ENCODE peak calls at places on chromosomes 16 and 17, in four cellular contexts. I, R, F and O are unnamed samples.

GRCh38 chr17:29585080-29585751 is 4.2 kb downstream of the GIT1 start:
- DNase-seq in I (no peak), R (no peak), F (peak; percentile 44), O (no peak)

GRCh38 chr16:22326771-22327445 is 29.7 kb downstream of the POLR3E start:
- DNase-seq in I (no peak), R (no peak), F (no peak), O (no peak)

GRCh38 chr16:20074089-20074956 is 633 bp upstream of the GPR139 start:
- DNase-seq in I (no peak), R (no peak), F (no peak), O (no peak)

GRCh38 chr16:702341-702740 is 3.3 kb downstream of the FBXL16 start:
- DNase-seq in I (no peak), R (no peak), F (no peak), O (no peak)

GRCh38 chr17:74453665-74454196 is 12.7 kb upstream of the CD300A start:
- DNase-seq in I (peak; percentile 97), R (no peak), F (no peak), O (no peak)

GRCh38 chr16:4086153-4086552 is 30.1 kb downstream of the ADCY9 start:
- DNase-seq in I (no peak), R (no peak), F (no peak), O (no peak)

GRCh38 chr17:48646183-48647102 is 20.3 kb upstream of the HOXB9 start:
- DNase-seq in I (peak; percentile 74), R (no peak), F (no peak), O (no peak)

GRCh38 chr16:30995927-30996323 is 10.9 kb downstream of the HSD3B7 start:
- DNase-seq in I (no peak), R (no peak), F (no peak), O (no peak)

GRCh38 chr17:8041249-8041928 is 2.5 kb downstream of the ALOX15B start:
- DNase-seq in I (no peak), R (peak; percentile 84), F (peak; percentile 53), O (peak; percentile 40)

GRCh38 chr16:66437391-66437945 is 10.4 kb downstream of the BEAN1 start:
- DNase-seq in I (no peak), R (no peak), F (no peak), O (no peak)

GRCh38 chr17:59892849-59893616 is at the start of the genes RPS6KB1 and TUBD1:
- DNase-seq in I (peak; percentile 99), R (peak; percentile 98), F (peak; percentile 98), O (peak; percentile 98)

GRCh38 chr17:43367588-43368242 is 31.1 kb upstream of the ARL4D start:
- DNase-seq in I (peak; percentile 62), R (peak; percentile 99), F (peak; percentile 94), O (peak; percentile 82)

GRCh38 chr17:1785925-1786324 is 24.1 kb downstream of the SERPINF1 start:
- DNase-seq in I (no peak), R (no peak), F (no peak), O (no peak)

GRCh38 chr17:39641119-39641496 is 4.2 kb downstream of the STARD3 start:
- DNase-seq in I (no peak), R (no peak), F (no peak), O (no peak)

GRCh38 chr17:39640493-39641118 is 3.7 kb downstream of the STARD3 start:
- DNase-seq in I (no peak), R (no peak), F (no peak), O (no peak)

GRCh38 chr17:39641883-39642282 is 4.9 kb downstream of the STARD3 start:
- DNase-seq in I (no peak), R (no peak), F (no peak), O (no peak)

GRCh38 chr17:39642675-39643074 is 5.7 kb downstream of the STARD3 start:
- DNase-seq in I (no peak), R (no peak), F (no peak), O (no peak)

DNA sequence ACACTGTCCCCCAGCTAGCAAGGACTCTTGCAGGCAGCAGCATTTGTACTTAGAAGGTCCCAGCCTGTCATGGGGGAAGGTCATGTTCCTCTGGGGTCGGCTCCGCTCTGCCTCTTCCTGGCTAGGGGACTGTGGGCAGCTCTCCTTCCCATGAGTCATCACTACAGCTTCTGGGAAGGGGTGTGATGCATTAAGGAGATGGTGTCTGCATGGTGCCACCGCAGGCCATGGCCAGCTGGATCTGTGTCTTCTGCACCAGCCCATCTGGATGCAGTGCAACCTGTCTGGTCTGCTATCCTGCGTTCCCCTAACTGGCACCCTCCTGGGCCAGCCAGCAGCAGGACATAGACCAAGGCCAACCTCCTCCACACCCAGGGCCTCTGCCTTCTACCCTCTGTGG is 6.3 kb downstream of the STARD3 start:
- DNase-seq in I (no peak), R (no peak), F (peak; percentile 57), O (no peak)
- H3K79me2 ChIP-seq in I (no peaks in the 10 kb centered on the region), R (peaks cover 76% of the 10 kb centered on the region), F (peaks cover 20% of the 10 kb centered on the region), O (peaks cover 92% of the 10 kb centered on the region)

DNA sequence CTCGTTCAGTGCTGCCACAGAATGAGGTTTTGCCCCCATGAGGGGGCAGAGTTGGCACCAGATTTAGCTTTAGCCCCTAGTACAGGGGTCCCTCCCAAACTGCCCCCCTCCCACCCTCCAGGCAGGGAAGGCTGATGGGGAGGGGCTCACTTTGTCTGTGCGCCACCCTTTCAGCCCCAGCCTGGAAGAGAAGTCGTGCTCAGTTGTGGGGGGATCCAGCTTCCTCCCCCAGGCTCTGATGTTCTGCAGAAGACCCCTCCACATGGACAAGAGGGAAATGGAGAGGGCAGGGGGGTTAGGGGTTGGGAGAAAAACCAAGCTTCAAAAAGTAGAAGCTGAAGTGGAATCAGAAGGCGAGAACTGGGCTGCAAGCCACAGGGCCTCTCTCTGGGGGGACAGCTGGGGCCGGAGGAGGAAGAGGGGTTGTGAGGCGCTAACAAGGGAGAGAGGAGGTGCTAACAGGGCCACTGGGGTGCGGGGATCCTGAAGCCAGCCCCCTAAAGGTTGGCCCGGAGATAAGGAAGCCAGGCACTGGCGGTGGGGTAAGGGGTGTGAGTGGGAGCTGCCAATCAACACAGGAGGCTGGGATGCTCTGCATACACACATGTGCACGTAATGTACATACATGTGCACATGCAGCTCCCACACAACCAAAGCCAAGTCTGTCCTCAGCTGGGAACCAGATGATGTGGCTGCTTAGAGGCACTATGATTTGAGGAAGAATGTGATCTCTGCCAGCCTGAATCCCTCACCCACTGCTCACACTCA is 7.0 kb upstream of the TMEM92 start:
- DNase-seq in I (no peak), R (no peak), F (no peak), O (no peak)
- H3K9ac ChIP-seq in I (no peak overlapping the region), R (no peak overlapping the region), F (no peak overlapping the region), O (no peak overlapping the region)

DNA sequence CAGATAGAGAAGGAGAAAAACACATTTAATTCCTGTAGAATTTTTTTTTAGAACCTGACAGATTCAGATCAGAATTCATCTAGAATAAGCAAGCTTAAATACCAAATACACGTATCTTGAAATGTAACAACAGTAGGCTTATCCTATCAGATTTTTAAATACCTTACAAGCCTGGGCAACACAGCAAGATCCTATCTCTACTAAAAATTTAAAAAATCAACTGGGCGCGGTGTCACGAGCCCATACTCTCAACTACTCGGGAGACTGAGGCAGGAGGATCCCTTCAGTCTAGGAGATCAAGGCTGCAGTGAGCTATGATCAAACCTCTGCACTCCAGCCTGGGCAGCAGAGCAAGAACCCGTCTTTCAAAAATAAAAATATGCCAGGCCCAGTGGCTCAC is 13.5 kb downstream of the ACOX1 start:
- DNase-seq in I (no peak), R (no peak), F (no peak), O (no peak)
- H2AFZ ChIP-seq in I (no peak overlapping the region), R (no peak overlapping the region), F (no peak overlapping the region), O (no peak overlapping the region)

GRCh38 chr17:66347661-66348604 is 45.5 kb downstream of the PRKCA start:
- DNase-seq in I (no peak), R (peak; percentile 36), F (peak; percentile 56), O (no peak)
- H3K79me2 ChIP-seq in I (no peaks in the 10 kb centered on the region), R (peaks cover 31% of the 10 kb centered on the region), F (peaks cover 81% of the 10 kb centered on the region), O (peaks cover 86% of the 10 kb centered on the region)